ENCODE peak calls at places on chromosomes 11 and 22, in six cellular contexts. R is brain microvascular endothelial cell, N is esophagus squamous epithelium, S is right atrium auricular region, T is BJ, H is pancreas. V is an unnamed sample.

GRCh38 chr11:105456950-105457349 is 152.9 kb upstream of the GRIA4 start:
- DNase-seq in R (no peak), N (no peak), S (no peak), T (no peak), H (no peak), V (no peak)

GRCh38 chr22:37370306-37370979 is 56.8 kb downstream of the ELFN2 start:
- DNase-seq in R (no peak), N (no peak), S (peak), T (no peak), H (no peak), V (no peak)

GRCh38 chr11:44600739-44601416 is 35.4 kb downstream of the CD82 start:
- DNase-seq in R (no peak), N (no peak), S (no peak), T (no peak), H (no peak), V (peak)

GRCh38 chr22:46002757-46003270 is 25.9 kb upstream of the WNT7B start:
- DNase-seq in R (no peak), N (no peak), S (no peak), T (peak), H (no peak), V (peak)

GRCh38 chr11:8713760-8714159 is 31.2 kb downstream of the RPL27A start:
- DNase-seq in R (no peak), N (no peak), S (no peak), T (no peak), H (peak), V (no peak)

GRCh38 chr11:19453893-19454292 is 213.1 kb upstream of the E2F8 start:
- DNase-seq in R (peak), N (no peak), S (peak), T (no peak), H (no peak), V (peak)

GRCh38 chr11:12139144-12139881 is 28.9 kb downstream of the MICAL2 start:
- DNase-seq in R (peak), N (no peak), S (no peak), T (no peak), H (no peak), V (peak)

GRCh38 chr11:64876835-64877341 is 1.5 kb downstream of the EHD1 start:
- DNase-seq in R (peak), N (no peak), S (no peak), T (peak), H (peak), V (peak)

GRCh38 chr22:30245985-30246901 is at the start of gene LIF:
- DNase-seq in R (peak), N (no peak), S (no peak), T (no peak), H (no peak), V (peak)

GRCh38 chr22:39592104-39593060 is 21.8 kb downstream of the CACNA1I start:
- DNase-seq in R (peak), N (no peak), S (no peak), T (peak), H (no peak), V (peak)

GRCh38 chr11:119025099-119025473 is 5.6 kb downstream of the SLC37A4 start:
- DNase-seq in R (no peak), N (no peak), S (no peak), T (no peak), H (no peak), V (no peak)

GRCh38 chr22:20424553-20424936 is 13.1 kb downstream of the SCARF2 start:
- DNase-seq in R (no peak), N (no peak), S (no peak), T (no peak), H (peak), V (no peak)

GRCh38 chr11:128215238-128215882 is 372.0 kb downstream of the ETS1 start:
- DNase-seq in R (no peak), N (no peak), S (no peak), T (no peak), H (peak), V (no peak)

GRCh38 chr22:20080776-20081654 is 974 bp downstream of the DGCR8 start:
- DNase-seq in R (peak), N (no peak), S (no peak), T (no peak), H (peak), V (peak)

GRCh38 chr11:15213471-15214231 is 98.9 kb downstream of the INSC start:
- DNase-seq in R (no peak), N (no peak), S (no peak), T (no peak), H (no peak), V (no peak)

DNA sequence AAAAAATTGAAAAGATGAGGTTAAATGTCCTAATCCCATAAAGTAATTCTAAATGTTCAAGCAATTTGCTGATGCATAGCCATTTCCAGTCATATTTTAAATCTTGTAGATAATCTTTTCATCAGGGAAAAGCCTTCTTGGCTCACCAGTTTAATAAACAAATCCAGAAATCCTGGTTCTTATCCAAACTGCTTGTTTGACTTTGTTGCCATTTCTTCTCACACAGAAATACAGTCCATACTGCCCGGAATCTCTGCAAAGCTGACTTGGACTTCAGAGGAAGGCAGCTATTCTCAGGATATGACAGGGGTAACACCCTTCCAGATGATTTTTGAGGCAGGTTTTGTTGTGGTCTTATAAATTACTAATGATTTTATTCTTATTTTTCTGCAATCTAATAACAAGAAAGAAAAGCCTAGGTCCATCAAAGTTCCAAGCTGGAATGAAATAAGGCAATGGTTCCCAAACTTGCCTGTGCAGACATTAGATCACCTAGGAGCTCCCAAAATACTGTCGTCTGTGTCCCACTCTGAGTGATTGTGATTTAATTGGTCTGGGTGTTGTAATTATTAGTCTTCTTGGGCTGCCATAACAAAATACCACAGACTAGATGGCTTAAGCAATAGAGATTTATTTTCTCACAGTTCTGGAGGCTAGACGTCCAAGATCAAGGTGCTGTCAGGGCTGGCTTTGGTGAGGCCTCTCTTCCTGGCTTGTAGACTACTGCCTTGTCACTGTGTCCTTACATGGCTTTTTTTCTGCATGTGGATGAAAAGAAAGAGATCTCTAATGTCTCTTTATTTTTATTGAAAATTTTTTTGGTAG is 55.1 kb upstream of the RCE1 start:
- DNase-seq in R (no peak), N (no peak), S (no peak), T (no peak), H (no peak), V (no peak)
- H3K4me3 ChIP-seq in R (no peak), N (no peak), S (no peak), T (no peak), H (no peak), V (no peak)

DNA sequence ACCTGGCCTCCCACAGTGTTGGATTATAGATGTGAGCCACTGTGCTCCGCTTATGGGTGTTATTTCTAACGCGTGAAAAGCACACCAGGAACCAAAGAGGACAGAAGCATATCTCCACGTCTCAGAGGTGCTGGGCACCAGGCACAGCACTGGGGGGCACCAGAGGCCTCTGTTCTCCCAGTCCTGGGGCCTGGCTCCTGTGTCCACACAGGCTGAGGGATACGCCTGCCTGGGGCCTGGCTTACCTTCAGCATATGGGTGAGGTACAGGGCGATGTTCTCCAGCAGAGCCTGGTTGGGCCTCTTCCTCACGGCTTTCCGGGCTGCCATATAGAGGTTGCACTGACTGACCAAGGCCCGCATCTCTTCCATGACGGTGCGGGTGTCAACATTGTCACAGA is 24.7 kb upstream of the NAP1L4 start:
- DNase-seq in R (no peak), N (no peak), S (no peak), T (no peak), H (peak), V (no peak)
- TF ChIP-seq CTCF in R (peak), N (no peak), S (no peak), T (no peak), H (no peak), V (no peak)

GRCh38 chr22:31247726-31248125 is 35.6 kb downstream of the LIMK2 start:
- DNase-seq in R (no peak), N (no peak), S (no peak), T (no peak), H (no peak), V (no peak)

GRCh38 chr22:31246687-31247086 is 34.6 kb downstream of the LIMK2 start:
- DNase-seq in R (no peak), N (no peak), S (no peak), T (no peak), H (no peak), V (no peak)

GRCh38 chr22:31248965-31249940 is 37.2 kb downstream of the LIMK2 start:
- DNase-seq in R (no peak), N (no peak), S (no peak), T (no peak), H (no peak), V (no peak)

GRCh38 chr22:31250740-31251330 is 38.7 kb downstream of the LIMK2 start:
- DNase-seq in R (no peak), N (no peak), S (no peak), T (no peak), H (no peak), V (peak)

GRCh38 chr22:31248138-31248745 is 36.1 kb downstream of the LIMK2 start:
- DNase-seq in R (peak), N (no peak), S (peak), T (peak), H (peak), V (peak)
- H3K4me3 ChIP-seq in R (peak), N (peak), S (peak), T (peak), H (peak), V (peak)

GRCh38 chr22:42614312-42615091 is at the start of gene POLDIP3:
- DNase-seq in R (peak), N (peak), S (peak), T (peak), H (peak), V (peak)
- TF ChIP-seq CTCF in R (peak), N (peak), S (no peak), T (peak), H (no peak), V (peak)

GRCh38 chr11:69985331-69985653 is 92.8 kb upstream of the ANO1 start:
- DNase-seq in R (no peak), N (no peak), S (no peak), T (no peak), H (no peak), V (no peak)
- H3K4me3 ChIP-seq in R (no peak), N (no peak), S (peak), T (no peak), H (peak), V (no peak)

DNA sequence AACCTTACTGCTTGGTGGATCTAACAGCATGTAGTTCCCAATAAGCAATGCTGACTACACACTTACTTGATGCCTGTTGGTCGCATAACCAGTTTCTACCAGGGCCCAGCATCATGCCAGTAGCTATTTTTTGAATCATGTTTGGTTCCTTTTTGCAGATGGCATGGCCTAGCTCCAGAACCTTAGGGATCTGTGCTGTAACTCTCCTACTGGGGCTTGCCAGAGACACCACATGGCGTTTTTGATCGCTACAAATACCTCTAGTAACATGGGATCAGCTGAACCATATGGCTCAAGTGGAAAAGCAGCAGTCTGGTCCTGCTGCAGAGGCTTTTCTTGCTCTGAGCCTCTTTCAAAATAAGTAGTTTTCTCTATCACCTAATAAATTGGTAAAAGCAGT is 654.6 kb upstream of the API5 start:
- DNase-seq in R (no peak), N (no peak), S (no peak), T (no peak), H (no peak), V (no peak)
- TF ChIP-seq CTCF in R (no peak), N (no peak), S (no peak), T (no peak), H (no peak), V (no peak)

V was measured in foreskin fibroblast.